ENCODE peak calls at places on chromosomes 7 and 10, in seven cellular contexts. One of them, this sample, is unnamed.

GRCh38 chr10:11345224-11346054 is 266.0 kb downstream of the USP6NL start:
- DNase-seq in GM12891: no peak
- DNase-seq in astrocyte of the spinal cord: no peak
- DNase-seq in ovary: no peak
- DNase-seq in NCI-H1417: peak; percentile 6
- DNase-seq in tibial artery: no peak
- DNase-seq in EH: peak; percentile 16
- DNase-seq in this sample: no peak

GRCh38 chr7:146961617-146962016 is 845.0 kb downstream of the CNTNAP2 start:
- DNase-seq in EH: peak; percentile 45
- DNase-seq in GM12891: no peak
- DNase-seq in NCI-H1417: peak; percentile 60
- DNase-seq in tibial artery: no peak
- DNase-seq in astrocyte of the spinal cord: peak; percentile 91
- DNase-seq in ovary: no peak
- DNase-seq in this sample: no peak

GRCh38 chr10:133158756-133159610 is 1.0 kb upstream of the KNDC1 start:
- DNase-seq in NCI-H1417: peak; percentile 59
- DNase-seq in ovary: peak; percentile 72
- DNase-seq in astrocyte of the spinal cord: no peak
- DNase-seq in EH: peak; percentile 8
- DNase-seq in GM12891: no peak
- DNase-seq in tibial artery: no peak
- DNase-seq in this sample: no peak

GRCh38 chr7:30412810-30413504 is 65.6 kb downstream of the NOD1 start:
- DNase-seq in EH: peak; percentile 88
- DNase-seq in astrocyte of the spinal cord: peak; percentile 85
- DNase-seq in NCI-H1417: peak; percentile 71
- DNase-seq in GM12891: no peak
- DNase-seq in tibial artery: peak; percentile 35
- DNase-seq in ovary: no peak
- DNase-seq in this sample: no peak

GRCh38 chr10:24307696-24308476 is 98.9 kb downstream of the KIAA1217 start:
- DNase-seq in tibial artery: no peak
- DNase-seq in astrocyte of the spinal cord: no peak
- DNase-seq in NCI-H1417: no peak
- DNase-seq in ovary: no peak
- DNase-seq in EH: no peak
- DNase-seq in GM12891: no peak
- DNase-seq in this sample: no peak

GRCh38 chr7:108103566-108104298 is 26.4 kb downstream of the LAMB4 start:
- DNase-seq in EH: peak; percentile 75
- DNase-seq in tibial artery: no peak
- DNase-seq in NCI-H1417: no peak
- DNase-seq in astrocyte of the spinal cord: no peak
- DNase-seq in ovary: no peak
- DNase-seq in GM12891: no peak
- DNase-seq in this sample: no peak

GRCh38 chr7:45721949-45722598 is 147.9 kb downstream of the ADCY1 start:
- DNase-seq in ovary: no peak
- DNase-seq in EH: no peak
- DNase-seq in GM12891: no peak
- DNase-seq in tibial artery: no peak
- DNase-seq in astrocyte of the spinal cord: no peak
- DNase-seq in NCI-H1417: peak; percentile 41
- DNase-seq in this sample: no peak

GRCh38 chr7:87687653-87688254 is 59.6 kb downstream of the RUNDC3B start:
- DNase-seq in GM12891: no peak
- DNase-seq in EH: no peak
- DNase-seq in tibial artery: no peak
- DNase-seq in NCI-H1417: peak; percentile 33
- DNase-seq in astrocyte of the spinal cord: no peak
- DNase-seq in ovary: no peak
- DNase-seq in this sample: no peak

GRCh38 chr10:63711866-63712716 is 190.9 kb downstream of the REEP3 start:
- DNase-seq in NCI-H1417: peak; percentile 52
- DNase-seq in ovary: peak; percentile 89
- DNase-seq in tibial artery: peak; percentile 94
- DNase-seq in EH: peak; percentile 98
- DNase-seq in astrocyte of the spinal cord: peak; percentile 98
- DNase-seq in GM12891: no peak
- DNase-seq in this sample: no peak

GRCh38 chr7:130363156-130363847 is 17.0 kb upstream of the CPA1 start:
- DNase-seq in GM12891: no peak
- DNase-seq in EH: peak; percentile 98
- DNase-seq in astrocyte of the spinal cord: peak; percentile 96
- DNase-seq in ovary: no peak
- DNase-seq in NCI-H1417: no peak
- DNase-seq in tibial artery: no peak
- DNase-seq in this sample: no peak

GRCh38 chr7:45089314-45089891 is 634 bp upstream of the NACAD start:
- DNase-seq in EH: peak; percentile 67
- DNase-seq in ovary: peak; percentile 67
- DNase-seq in GM12891: peak; percentile 77
- DNase-seq in astrocyte of the spinal cord: peak; percentile 49
- DNase-seq in tibial artery: no peak
- DNase-seq in NCI-H1417: peak; percentile 100
- DNase-seq in this sample: peak; percentile 42

GRCh38 chr7:29369909-29370488 is 175.4 kb downstream of the CHN2 start:
- DNase-seq in GM12891: no peak
- DNase-seq in ovary: no peak
- DNase-seq in tibial artery: no peak
- DNase-seq in EH: no peak
- DNase-seq in astrocyte of the spinal cord: no peak
- DNase-seq in NCI-H1417: peak; percentile 29
- DNase-seq in this sample: no peak

GRCh38 chr7:149778327-149778637 is 4.9 kb upstream of the ZNF467 start:
- DNase-seq in astrocyte of the spinal cord: no peak
- DNase-seq in ovary: no peak
- DNase-seq in tibial artery: no peak
- DNase-seq in GM12891: no peak
- DNase-seq in NCI-H1417: no peak
- DNase-seq in EH: no peak
- DNase-seq in this sample: no peak

GRCh38 chr10:33187427-33187999 is 147.0 kb downstream of the NRP1 start:
- DNase-seq in tibial artery: no peak
- DNase-seq in GM12891: no peak
- DNase-seq in NCI-H1417: peak; percentile 37
- DNase-seq in astrocyte of the spinal cord: no peak
- DNase-seq in EH: no peak
- DNase-seq in ovary: no peak
- DNase-seq in this sample: no peak

GRCh38 chr10:62121197-62121550 is 147.5 kb downstream of the RTKN2 start:
- DNase-seq in EH: no peak
- DNase-seq in NCI-H1417: no peak
- DNase-seq in tibial artery: no peak
- DNase-seq in astrocyte of the spinal cord: no peak
- DNase-seq in ovary: no peak
- DNase-seq in GM12891: no peak
- DNase-seq in this sample: no peak